ENCODE peak calls at places on chromosomes 4 and X, in five cellular contexts. J is K562, O is right lobe of liver, C is A549, M is IMR-90. D is an unnamed sample.

GRCh38 chr4:2059034-2059725 is at the start of gene NAT8L:
- ATAC-seq in J (peak; percentile 64), O (no peak), C (peak; percentile 71), M (peak; percentile 73), D (no peak)

GRCh38 chr4:98733601-98734000 is 75.2 kb upstream of the TSPAN5 start:
- ATAC-seq in J (no peak), O (no peak), C (no peak), M (no peak), D (no peak)

GRCh38 chr4:118740869-118741268 is 55.7 kb downstream of the METTL14 start:
- ATAC-seq in J (no peak), O (no peak), C (no peak), M (no peak), D (no peak)

GRCh38 chr4:47367761-47368160 is 95.7 kb downstream of the COMMD8 start:
- ATAC-seq in J (no peak), O (no peak), C (no peak), M (no peak), D (no peak)

GRCh38 chr4:36046026-36046425 is 198.3 kb downstream of the ARAP2 start:
- ATAC-seq in J (no peak), O (no peak), C (no peak), M (no peak), D (no peak)

GRCh38 chr4:152900395-152900794 is 35.7 kb upstream of the FHDC1 start:
- ATAC-seq in J (no peak), O (no peak), C (no peak), M (no peak), D (no peak)

GRCh38 chr4:8238515-8239053 is 31.0 kb upstream of the HTRA3 start:
- ATAC-seq in J (peak; percentile 57), O (peak; percentile 19), C (no peak), M (no peak), D (no peak)

GRCh38 chrX:74527344-74527743 is 87.1 kb downstream of the RLIM start:
- ATAC-seq in J (no peak), O (no peak), C (no peak), M (no peak), D (no peak)

GRCh38 chr4:47933798-47934197 is 19.4 kb upstream of the NFXL1 start:
- ATAC-seq in J (peak; percentile 72), O (peak; percentile 80), C (no peak), M (peak; percentile 93), D (no peak)

GRCh38 chr4:40910706-40911105 is 161.0 kb downstream of the NSUN7 start:
- ATAC-seq in J (no peak), O (no peak), C (no peak), M (no peak), D (no peak)

GRCh38 chr4:92362002-92362401 is 58.2 kb downstream of the GRID2 start:
- ATAC-seq in J (no peak), O (no peak), C (no peak), M (no peak), D (no peak)

GRCh38 chr4:93359609-93360008 is 468.9 kb upstream of the ATOH1 start:
- ATAC-seq in J (no peak), O (no peak), C (no peak), M (no peak), D (no peak)

GRCh38 chr4:2516635-2517034 is 19.8 kb upstream of the FAM193A start:
- ATAC-seq in J (peak; percentile 57), O (no peak), C (peak; percentile 37), M (no peak), D (no peak)

GRCh38 chrX:132413459-132413858 is 75.4 kb downstream of the MBNL3 start:
- ATAC-seq in J (peak; percentile 93), O (peak; percentile 94), C (no peak), M (no peak), D (no peak)

GRCh38 chrX:56802921-56803848 is 74.1 kb downstream of the NBDY start:
- ATAC-seq in J (peak; percentile 89), O (peak; percentile 88), C (no peak), M (peak; percentile 91), D (peak; percentile 81)

GRCh38 chrX:56233100-56233499 is 944 bp downstream of the KLF8 start:
- ATAC-seq in J (no peak), O (peak; percentile 50), C (no peak), M (no peak), D (peak; percentile 28)

GRCh38 chr4:109184421-109184956 is 118.0 kb downstream of the COL25A1 start:
- ATAC-seq in J (no peak), O (peak; percentile 91), C (no peak), M (no peak), D (peak; percentile 88)

GRCh38 chr4:112895785-112896184 is 153.7 kb upstream of the ANK2 start:
- ATAC-seq in J (no peak), O (no peak), C (no peak), M (no peak), D (no peak)

GRCh38 chr4:118340109-118340508 is 12.7 kb downstream of the PRSS12 start:
- ATAC-seq in J (no peak), O (no peak), C (no peak), M (no peak), D (no peak)

GRCh38 chrX:140975472-140975871 is 26.9 kb upstream of the SPANXB1 start:
- ATAC-seq in J (no peak), O (no peak), C (no peak), M (no peak), D (no peak)

DNA sequence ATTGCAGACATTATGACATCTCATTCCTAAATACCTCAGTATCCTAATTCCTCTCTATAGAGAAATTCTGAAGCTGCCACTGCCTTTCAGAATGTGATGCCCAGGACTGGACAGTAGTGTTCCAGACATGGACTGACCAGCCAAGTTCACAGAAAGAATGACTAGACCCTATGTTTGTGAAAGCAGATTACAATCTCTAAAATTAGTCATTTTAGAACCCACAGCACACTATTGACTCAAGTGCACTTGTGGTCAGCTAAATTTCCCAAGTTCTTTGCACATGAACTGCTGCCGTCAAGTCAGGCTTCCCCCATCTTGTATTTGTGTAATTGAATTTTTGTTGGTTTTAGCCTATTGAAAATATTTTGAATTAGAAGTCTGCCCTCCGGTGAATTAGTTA is 81.0 kb upstream of the ESX1 start:
- ATAC-seq in J (no peak), O (no peak), C (peak; percentile 50), M (peak; percentile 72), D (no peak)
- TF ChIP-seq POLR2A in J (no peak), O (no peak), C (no peak), M (no peak), D (no peak)

GRCh38 chrX:17964871-17965270 is 103.8 kb upstream of the RAI2 start:
- ATAC-seq in J (no peak), O (no peak), C (no peak), M (no peak), D (no peak)
- H3K27ac ChIP-seq in J (no peak overlapping the region), O (no peak overlapping the region), C (no peak overlapping the region), M (no peak overlapping the region), D (no peak overlapping the region)

DNA sequence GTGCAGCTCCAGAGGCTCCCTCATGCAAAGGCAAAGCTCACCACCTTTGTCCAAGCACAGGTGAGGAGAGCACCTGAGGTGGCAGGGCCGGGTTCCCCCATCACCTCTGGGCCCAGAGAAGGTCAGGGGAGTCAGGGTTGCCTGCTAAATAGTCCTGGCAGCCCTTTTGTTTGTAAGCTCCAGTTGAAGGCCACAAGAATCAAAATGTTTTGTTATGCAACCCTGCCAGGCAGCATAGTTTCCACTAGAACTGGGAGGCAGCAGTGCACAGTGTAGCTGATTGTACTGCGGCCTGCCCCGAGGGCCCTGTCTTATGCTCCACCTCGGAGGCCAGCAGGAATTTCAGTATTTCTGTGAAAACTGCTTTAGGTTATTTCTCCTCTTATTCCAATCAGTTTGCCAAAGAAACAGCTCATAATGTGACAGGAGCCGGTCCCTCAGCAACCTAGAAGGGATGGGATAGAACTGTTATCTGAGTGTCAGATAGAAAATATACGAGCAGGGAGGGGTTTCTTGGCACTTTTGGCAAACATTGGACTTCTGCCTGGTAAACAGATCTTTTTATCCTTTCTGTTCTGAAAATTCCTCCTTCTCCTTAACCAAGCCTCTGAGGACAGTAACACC is 93.7 kb downstream of the LNX1 start:
- ATAC-seq in J (peak; percentile 27), O (peak; percentile 85), C (no peak), M (peak; percentile 98), D (peak; percentile 85)
- TF ChIP-seq CTCF in J (no peak), O (no peak), C (no peak), M (no peak), D (no peak)

GRCh38 chr4:99949034-99949998 is 759 bp downstream of the H2AZ1 start:
- ATAC-seq in J (peak; percentile 54), O (peak; percentile 55), C (peak; percentile 46), M (peak; percentile 8), D (peak; percentile 42)
- TF ChIP-seq POLR2A in J (peak; percentile 79), O (no peak), C (no peak), M (no peak), D (no peak)

D was measured in gastroesophageal sphincter.